ENCODE peak calls at places on chromosomes 16 and 17, in seven cellular contexts. Y is astrocyte of the cerebellum, C is GM03348, E is upper lobe of right lung, N is sigmoid colon, B is cardiac muscle cell, M is DMS79. D is an unnamed sample.

GRCh38 chr17:70013911-70014310 is 61.1 kb upstream of the KCNJ16 start:
- DNase-seq in Y (peak; percentile 88), C (no peak), E (no peak), N (no peak), B (no peak), M (no peak), D (no peak)

GRCh38 chr16:49620868-49621239 is 235.1 kb downstream of the ZNF423 start:
- DNase-seq in Y (no peak), C (no peak), E (no peak), N (no peak), B (peak; percentile 40), M (no peak), D (no peak)

GRCh38 chr16:23146877-23147601 is 2.2 kb downstream of the USP31 start:
- DNase-seq in Y (no peak), C (no peak), E (no peak), N (no peak), B (no peak), M (no peak), D (no peak)

GRCh38 chr17:82734987-82735866 is at the start of gene FN3K:
- DNase-seq in Y (no peak), C (peak; percentile 89), E (peak; percentile 86), N (peak; percentile 92), B (peak; percentile 79), M (peak; percentile 11), D (peak; percentile 63)

GRCh38 chr16:74936902-74937560 is 47.9 kb downstream of the WDR59 start:
- DNase-seq in Y (peak; percentile 72), C (peak; percentile 41), E (no peak), N (no peak), B (peak; percentile 74), M (no peak), D (no peak)

GRCh38 chr17:28258347-28258887 is 60.6 kb upstream of the TMEM97 start:
- DNase-seq in Y (no peak), C (no peak), E (no peak), N (no peak), B (no peak), M (no peak), D (no peak)

GRCh38 chr17:73575470-73576235 is 68.6 kb downstream of the SDK2 start:
- DNase-seq in Y (no peak), C (no peak), E (no peak), N (no peak), B (no peak), M (no peak), D (no peak)

GRCh38 chr17:16215965-16216316 is 607 bp upstream of the NCOR1 start:
- DNase-seq in Y (no peak), C (no peak), E (no peak), N (no peak), B (no peak), M (no peak), D (no peak)

GRCh38 chr17:68682913-68683312 is 81.7 kb upstream of the FAM20A start:
- DNase-seq in Y (no peak), C (no peak), E (no peak), N (no peak), B (no peak), M (no peak), D (no peak)

GRCh38 chr16:1048442-1049112 is 24.0 kb upstream of the SSTR5 start:
- DNase-seq in Y (no peak), C (peak; percentile 86), E (no peak), N (no peak), B (peak; percentile 61), M (no peak), D (peak; percentile 94)

GRCh38 chr17:9028632-9029570 is 7.6 kb downstream of the NTN1 start:
- DNase-seq in Y (no peak), C (no peak), E (no peak), N (no peak), B (no peak), M (no peak), D (no peak)

GRCh38 chr16:55116165-55116894 is 185.7 kb downstream of the IRX5 start:
- DNase-seq in Y (peak; percentile 16), C (no peak), E (no peak), N (no peak), B (no peak), M (no peak), D (no peak)

GRCh38 chr17:34009946-34010345 is 245.1 kb upstream of the CCL2 start:
- DNase-seq in Y (no peak), C (no peak), E (no peak), N (no peak), B (no peak), M (no peak), D (no peak)

GRCh38 chr17:70106551-70106950 is 31.5 kb downstream of the KCNJ16 start:
- DNase-seq in Y (no peak), C (no peak), E (no peak), N (no peak), B (no peak), M (no peak), D (no peak)

GRCh38 chr16:3129137-3130131 is 5.4 kb upstream of the ZNF213 start:
- DNase-seq in Y (peak; percentile 76), C (peak; percentile 78), E (peak; percentile 82), N (peak; percentile 86), B (peak; percentile 92), M (peak; percentile 68), D (peak; percentile 87)

GRCh38 chr16:62913924-62914323 is 877.7 kb upstream of the CDH8 start:
- DNase-seq in Y (no peak), C (no peak), E (no peak), N (no peak), B (no peak), M (no peak), D (no peak)

GRCh38 chr17:81511550-81511799 is 1.1 kb downstream of the ACTG1 start:
- DNase-seq in Y (no peak), C (no peak), E (no peak), N (no peak), B (peak; percentile 40), M (no peak), D (no peak)

GRCh38 chr16:81549547-81550411 is 105.2 kb downstream of the CMIP start:
- DNase-seq in Y (no peak), C (no peak), E (no peak), N (no peak), B (no peak), M (no peak), D (no peak)